ENCODE peak calls at places on chromosomes 4 and X, in eight cellular contexts. J is OCI-LY7, Y is upper lobe of left lung, A is osteocyte, G is tibial nerve, O is PC-9, W is SK-N-SH, P is HFF-Myc. F is an unnamed sample.
A peak's percentile ranks its signal among the peaks of the same experiment; 100 is the strongest.

GRCh38 chrX:17488036-17488435 is 113.0 kb downstream of the NHS start:
- DNase-seq in A (no peak), O (no peak), W (no peak), G (no peak), Y (no peak), P (no peak), J (no peak), F (no peak)

GRCh38 chrX:70525733-70526132 is 81.1 kb downstream of the DLG3 start:
- DNase-seq in P (no peak), W (no peak), Y (peak; percentile 79), J (no peak), A (no peak), G (no peak), O (peak; percentile 74), F (no peak)

GRCh38 chr4:5865896-5866599 is 26.8 kb downstream of the CRMP1 start:
- DNase-seq in J (no peak), P (no peak), O (no peak), W (no peak), A (no peak), G (no peak), Y (no peak), F (no peak)

GRCh38 chr4:71417150-71417549 is 78.3 kb downstream of the SLC4A4 start:
- DNase-seq in Y (no peak), G (no peak), O (no peak), W (no peak), J (no peak), P (no peak), A (no peak), F (no peak)

GRCh38 chrX:101171883-101172400 is 47.6 kb upstream of the DRP2 start:
- DNase-seq in P (no peak), A (no peak), G (no peak), O (no peak), W (no peak), J (no peak), Y (no peak), F (no peak)

GRCh38 chr4:21947768-21948346 is 715 bp downstream of the KCNIP4 start:
- DNase-seq in W (no peak), J (no peak), P (no peak), A (no peak), Y (no peak), G (no peak), O (no peak), F (no peak)

GRCh38 chrX:121128946-121129345 is 81.5 kb downstream of the GLUD2 start:
- DNase-seq in G (no peak), A (no peak), W (no peak), O (no peak), P (no peak), Y (no peak), J (no peak), F (no peak)

GRCh38 chr4:119493419-119493818 is 135.2 kb downstream of the PDE5A start:
- DNase-seq in G (no peak), O (no peak), P (no peak), Y (no peak), W (no peak), J (peak; percentile 21), A (no peak), F (no peak)

GRCh38 chr4:102620697-102621497 is 119.7 kb downstream of the NFKB1 start:
- DNase-seq in G (no peak), J (peak; percentile 59), W (peak; percentile 33), A (no peak), O (peak; percentile 68), P (peak; percentile 72), Y (no peak), F (no peak)

GRCh38 chr4:13546374-13546854 is 2.1 kb upstream of the NKX3-2 start:
- DNase-seq in J (no peak), W (peak; percentile 11), G (no peak), A (no peak), O (no peak), Y (no peak), P (no peak), F (no peak)

GRCh38 chrX:3659761-3660160 is 53.7 kb downstream of the PRKX start:
- DNase-seq in P (no peak), O (no peak), W (no peak), J (no peak), A (no peak), Y (no peak), G (no peak), F (no peak)

GRCh38 chr4:83212041-83212851 is 72.4 kb downstream of the COQ2 start:
- DNase-seq in O (peak; percentile 76), P (no peak), A (peak; percentile 59), Y (no peak), J (peak; percentile 99), G (no peak), W (no peak), F (no peak)

GRCh38 chrX:65697915-65698796 is 30.7 kb downstream of the MSN start:
- DNase-seq in Y (no peak), O (no peak), J (peak; percentile 87), G (peak; percentile 14), W (no peak), A (no peak), P (no peak), F (peak; percentile 28)

DNA sequence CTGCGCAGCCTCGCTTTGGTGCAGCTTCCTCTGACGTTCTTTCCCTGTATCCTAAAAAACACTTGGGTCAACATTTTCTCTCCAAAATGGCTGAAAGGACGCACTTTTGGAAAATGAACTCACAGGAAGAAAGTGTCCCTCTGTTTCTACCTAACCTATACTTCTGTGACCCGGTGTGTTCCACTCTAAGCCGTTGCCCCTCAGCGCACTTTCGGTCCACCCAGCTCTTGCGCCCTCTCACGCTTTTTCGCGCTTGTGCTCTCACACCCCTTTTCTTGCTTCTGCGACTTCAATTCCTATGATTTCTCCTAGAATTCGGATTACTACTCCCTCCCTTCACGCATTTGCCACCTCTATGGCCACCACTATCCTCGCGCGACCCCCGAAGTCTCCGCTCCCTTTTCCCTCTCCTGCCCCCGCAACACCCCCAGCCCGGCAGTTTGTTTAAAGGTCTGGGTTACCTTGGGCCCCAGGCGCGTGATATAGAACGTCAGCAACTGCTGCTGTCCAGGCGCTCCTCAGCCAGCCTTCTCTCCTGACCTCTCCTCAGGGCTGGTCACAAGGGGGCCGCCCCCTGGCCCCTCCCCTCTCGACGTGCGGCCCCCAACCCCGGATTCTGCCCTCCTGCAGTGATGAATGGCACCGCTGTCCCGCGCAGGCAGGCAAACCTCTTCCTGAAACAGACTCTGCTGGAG is at the start of gene USP51:
- DNase-seq in G (peak; percentile 18), J (peak; percentile 5), O (no peak), W (peak; percentile 60), A (no peak), P (no peak), Y (peak; percentile 52), F (peak; percentile 20)
- TF ChIP-seq CTCF in G (no peak), J (peak; percentile 2), O (no peak), W (peak; percentile 11), A (peak; percentile 22), P (no peak), Y (no peak), F (no peak)

GRCh38 chr4:67550491-67551256 is 5.4 kb upstream of the CENPC start:
- DNase-seq in G (no peak), Y (no peak), A (no peak), O (no peak), W (no peak), P (no peak), J (peak; percentile 50), F (no peak)

GRCh38 chr4:67545199-67545995 is at the start of gene CENPC:
- DNase-seq in P (peak; percentile 87), W (peak; percentile 91), J (peak; percentile 98), G (peak; percentile 93), O (peak; percentile 86), Y (peak; percentile 94), A (peak; percentile 97), F (peak; percentile 85)

GRCh38 chr4:67545996-67546356 is 673 bp upstream of the CENPC start:
- DNase-seq in A (no peak), O (no peak), W (peak; percentile 11), P (no peak), Y (no peak), G (no peak), J (peak; percentile 35), F (no peak)

GRCh38 chr4:67546971-67547370 is 1.7 kb upstream of the CENPC start:
- DNase-seq in W (no peak), O (no peak), A (no peak), J (no peak), G (no peak), Y (no peak), P (no peak), F (no peak)

GRCh38 chr4:67549123-67549522 is 3.8 kb upstream of the CENPC start:
- DNase-seq in O (peak; percentile 35), P (no peak), W (peak; percentile 21), A (no peak), G (no peak), Y (no peak), J (peak; percentile 73), F (no peak)
- TF ChIP-seq CTCF in O (peak; percentile 62), P (peak; percentile 5), W (peak; percentile 58), A (peak; percentile 46), G (no peak), Y (no peak), J (peak; percentile 92), F (peak; percentile 55)

GRCh38 chr4:98343640-98344039 is 82.5 kb downstream of the RAP1GDS1 start:
- DNase-seq in W (no peak), Y (no peak), A (no peak), G (no peak), J (no peak), O (no peak), P (no peak), F (no peak)

GRCh38 chr4:98338761-98339438 is 77.7 kb downstream of the RAP1GDS1 start:
- DNase-seq in O (no peak), A (no peak), P (no peak), W (no peak), J (no peak), G (no peak), Y (no peak), F (no peak)

GRCh38 chr4:98345838-98346237 is 84.7 kb downstream of the RAP1GDS1 start:
- DNase-seq in P (no peak), Y (no peak), O (no peak), G (no peak), A (no peak), W (no peak), J (no peak), F (no peak)

DNA sequence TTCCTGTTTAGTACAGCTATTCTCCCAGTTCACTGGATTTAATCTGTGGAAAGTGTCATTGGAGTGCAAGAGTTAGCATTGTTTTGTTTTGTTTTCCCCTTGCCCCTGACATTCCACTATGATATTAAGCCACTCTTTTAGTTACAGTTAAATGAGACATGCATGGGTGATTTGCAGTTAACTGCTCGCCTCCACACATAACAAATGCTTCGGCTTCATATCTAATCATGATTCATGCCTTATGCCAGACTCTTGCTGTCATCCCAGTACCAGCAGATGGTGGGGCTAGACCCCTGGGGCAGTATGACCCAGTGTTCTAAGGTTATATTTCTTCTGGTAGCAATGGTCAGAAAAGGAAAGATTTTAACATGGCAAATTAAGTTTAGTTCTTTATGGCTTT is 80.1 kb downstream of the RAP1GDS1 start:
- DNase-seq in O (no peak), W (peak; percentile 72), P (no peak), G (no peak), Y (no peak), J (peak; percentile 8), A (no peak), F (no peak)
- TF ChIP-seq CTCF in O (no peak), W (no peak), P (no peak), G (no peak), Y (no peak), J (peak; percentile 13), A (no peak), F (no peak)

DNA sequence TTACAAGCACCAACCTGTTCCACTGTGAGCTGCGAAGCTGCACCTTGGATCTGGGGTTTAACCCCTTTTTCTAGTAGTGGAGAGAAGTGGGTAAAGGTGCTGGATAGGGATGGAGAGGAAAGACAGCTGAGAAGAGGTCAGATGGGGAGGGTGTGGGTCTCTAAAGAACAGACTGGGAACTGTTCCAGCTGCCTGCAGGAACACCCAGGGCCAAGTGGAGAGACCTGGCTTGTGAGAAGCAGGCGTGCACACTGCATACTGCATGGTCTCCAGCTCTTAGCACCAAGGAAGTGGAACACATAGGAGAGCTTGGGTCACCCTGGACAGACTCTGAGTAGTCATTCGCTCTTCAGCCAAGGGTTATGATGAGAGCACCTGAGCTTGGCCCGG is 16.1 kb downstream of the BCOR start:
- DNase-seq in A (no peak), P (no peak), W (no peak), G (no peak), J (no peak), O (no peak), Y (no peak), F (no peak)
- TF ChIP-seq CTCF in A (no peak), P (no peak), W (no peak), G (no peak), J (no peak), O (no peak), Y (no peak), F (no peak)

F was measured in activated B cell treated with CpG ODN at 0.5 μM for 24 hours.